ENCODE peak calls at places on chromosomes 16 and 17, in five cellular contexts. G, E, K, J and N are unnamed samples.
A peak's percentile ranks its signal among the peaks of the same experiment; 100 is the strongest.

GRCh38 chr17:48746916-48747444 is 18.4 kb upstream of the HOXB13 start:
- DNase-seq in G (no peak), E (no peak), K (no peak), J (no peak), N (no peak)

GRCh38 chr17:37737081-37737480 is 7.8 kb downstream of the HNF1B start:
- DNase-seq in G (no peak), E (no peak), K (no peak), J (peak; percentile 11), N (no peak)

GRCh38 chr17:27456681-27457404 is 595 bp downstream of the KSR1 start:
- DNase-seq in G (no peak), E (no peak), K (no peak), J (no peak), N (peak; percentile 39)

GRCh38 chr16:89700649-89701424 is 668 bp downstream of the SPATA2L start:
- DNase-seq in G (no peak), E (peak; percentile 74), K (peak; percentile 65), J (peak; percentile 66), N (peak; percentile 52)

GRCh38 chr17:7889166-7889584 is 586 bp downstream of the CHD3 start:
- DNase-seq in G (no peak), E (peak; percentile 86), K (no peak), J (peak; percentile 98), N (peak; percentile 87)

GRCh38 chr16:11076259-11077018 is 132.1 kb downstream of the CLEC16A start:
- DNase-seq in G (peak; percentile 72), E (no peak), K (no peak), J (no peak), N (no peak)

GRCh38 chr17:45580914-45581313 is 90.4 kb upstream of the PLEKHM1 start:
- DNase-seq in G (no peak), E (no peak), K (no peak), J (no peak), N (no peak)

GRCh38 chr16:74224828-74225227 is 71.8 kb upstream of the PSMD7 start:
- DNase-seq in G (no peak), E (no peak), K (no peak), J (peak; percentile 13), N (no peak)

GRCh38 chr16:67897231-67897630 is 4.2 kb downstream of the PSKH1 start:
- DNase-seq in G (no peak), E (no peak), K (no peak), J (no peak), N (no peak)

GRCh38 chr16:88662222-88662842 is 559 bp downstream of the MVD start:
- DNase-seq in G (no peak), E (no peak), K (peak; percentile 32), J (no peak), N (no peak)

GRCh38 chr17:32915108-32915700 is 12.7 kb upstream of the TMEM98 start:
- DNase-seq in G (no peak), E (no peak), K (no peak), J (no peak), N (no peak)

GRCh38 chr17:80649672-80650338 is 105.2 kb downstream of the RPTOR start:
- DNase-seq in G (no peak), E (peak; percentile 45), K (peak; percentile 46), J (peak; percentile 83), N (no peak)

GRCh38 chr17:7720125-7720524 is 2.6 kb downstream of the DNAH2 start:
- DNase-seq in G (no peak), E (no peak), K (no peak), J (no peak), N (no peak)

GRCh38 chr17:70552982-70553334 is 383.6 kb downstream of the KCNJ2 start:
- DNase-seq in G (no peak), E (no peak), K (no peak), J (no peak), N (no peak)

GRCh38 chr17:16975266-16975651 is 3.3 kb upstream of the TNFRSF13B start:
- DNase-seq in G (peak; percentile 65), E (no peak), K (peak; percentile 70), J (no peak), N (no peak)

GRCh38 chr16:637081-638018 is 1.2 kb upstream of the METTL26 start:
- DNase-seq in G (peak; percentile 92), E (no peak), K (peak; percentile 89), J (peak; percentile 91), N (peak; percentile 84)

GRCh38 chr17:47789611-47790520 is 31.7 kb downstream of the OSBPL7 start:
- DNase-seq in G (no peak), E (peak; percentile 78), K (no peak), J (peak; percentile 36), N (peak; percentile 41)

GRCh38 chr16:79658301-79659001 is 57.9 kb upstream of the MAF start:
- DNase-seq in G (no peak), E (no peak), K (no peak), J (peak; percentile 91), N (peak; percentile 72)

GRCh38 chr17:48048321-48049140 is at the start of gene NFE2L1:
- DNase-seq in G (no peak), E (peak; percentile 54), K (peak; percentile 65), J (peak; percentile 94), N (no peak)

GRCh38 chr17:68089881-68090280 is 54.3 kb downstream of the KPNA2 start:
- DNase-seq in G (no peak), E (peak; percentile 19), K (no peak), J (peak; percentile 52), N (no peak)

GRCh38 chr17:66476014-66476413 is 173.6 kb downstream of the PRKCA start:
- DNase-seq in G (no peak), E (no peak), K (no peak), J (no peak), N (no peak)

GRCh38 chr16:81128726-81129524 is 32.7 kb upstream of the GCSH start:
- DNase-seq in G (no peak), E (no peak), K (no peak), J (no peak), N (no peak)

GRCh38 chr17:39083270-39083669 is 68.2 kb downstream of the PLXDC1 start:
- DNase-seq in G (no peak), E (no peak), K (no peak), J (no peak), N (no peak)

GRCh38 chr17:75847595-75848522 is 3.7 kb upstream of the UNC13D start:
- DNase-seq in G (no peak), E (no peak), K (no peak), J (no peak), N (no peak)

GRCh38 chr16:4293822-4294457 is 21.1 kb upstream of the TFAP4 start:
- DNase-seq in G (no peak), E (peak; percentile 56), K (no peak), J (peak; percentile 57), N (peak; percentile 38)

GRCh38 chr17:57953219-57953618 is 2.0 kb downstream of the CUEDC1 start:
- DNase-seq in G (no peak), E (no peak), K (no peak), J (no peak), N (no peak)

GRCh38 chr17:51926448-51926847 is 232.1 kb downstream of the CA10 start:
- DNase-seq in G (no peak), E (no peak), K (no peak), J (no peak), N (no peak)

GRCh38 chr17:7575481-7575883 is 4.0 kb upstream of the CD68 start:
- DNase-seq in G (no peak), E (no peak), K (no peak), J (no peak), N (no peak)

GRCh38 chr16:20383106-20384029 is 21.2 kb downstream of the PDILT start:
- DNase-seq in G (peak; percentile 53), E (peak; percentile 62), K (peak; percentile 63), J (peak; percentile 51), N (peak; percentile 58)

GRCh38 chr17:61519139-61519538 is 66.9 kb downstream of the TBX4 start:
- DNase-seq in G (no peak), E (no peak), K (no peak), J (no peak), N (no peak)

GRCh38 chr17:48593840-48594411 is 347 bp upstream of the HOXB5 start:
- DNase-seq in G (peak; percentile 62), E (peak; percentile 88), K (peak; percentile 78), J (peak; percentile 72), N (peak; percentile 77)

GRCh38 chr17:81722184-81723120 is 10.4 kb downstream of the SLC25A10 start:
- DNase-seq in G (no peak), E (no peak), K (no peak), J (no peak), N (no peak)

GRCh38 chr17:3794890-3795757 is 5.9 kb downstream of the ITGAE start:
- DNase-seq in G (no peak), E (no peak), K (peak; percentile 36), J (no peak), N (no peak)

GRCh38 chr17:7916383-7916677 is 241 bp upstream of the RNF227 start:
- DNase-seq in G (no peak), E (no peak), K (no peak), J (no peak), N (no peak)

GRCh38 chr16:80803341-80804060 is 897 bp downstream of the CDYL2 start:
- DNase-seq in G (no peak), E (no peak), K (peak; percentile 21), J (no peak), N (no peak)

GRCh38 chr16:66479661-66480264 is 52.7 kb downstream of the BEAN1 start:
- DNase-seq in G (no peak), E (no peak), K (no peak), J (no peak), N (no peak)